ENCODE peak calls at places on chromosomes 16 and 17, in seven cellular contexts. Z is naive thymus-derived CD4-positive, alpha-beta T cell; G is mammary epithelial cell; P is tibial artery; O is A673; C is transverse colon; V is cardiac muscle cell. F is an unnamed sample. For H3K36me3 and H3K27me3, the result is how much of the 10 kb centered on the place peaks cover.

GRCh38 chr16:85812811-85813700 is 13.6 kb downstream of the COX4I1 start:
- DNase-seq in Z (no peak), G (no peak), P (no peak), O (no peak), C (no peak), V (no peak), F (peak)

GRCh38 chr17:35243459-35244204 is 760 bp downstream of the SLFN5 start:
- DNase-seq in Z (peak), G (peak), P (peak), O (peak), C (peak), V (peak), F (peak)

GRCh38 chr17:56890390-56890789 is 23.5 kb downstream of the TRIM25 start:
- DNase-seq in Z (no peak), G (no peak), P (no peak), O (no peak), C (no peak), V (no peak), F (no peak)

GRCh38 chr17:5248821-5249479 is 14.3 kb upstream of the SCIMP start:
- DNase-seq in Z (no peak), G (no peak), P (no peak), O (no peak), C (no peak), V (peak), F (no peak)

GRCh38 chr16:27174798-27175197 is 28.5 kb upstream of the KDM8 start:
- DNase-seq in Z (no peak), G (peak), P (no peak), O (no peak), C (no peak), V (peak), F (no peak)

GRCh38 chr16:22007509-22008214 is at the start of gene MOSMO:
- DNase-seq in Z (peak), G (peak), P (peak), O (peak), C (peak), V (peak), F (peak)

GRCh38 chr16:15874745-15875314 is 13.6 kb downstream of the CEP20 start:
- DNase-seq in Z (no peak), G (peak), P (peak), O (peak), C (peak), V (peak), F (no peak)

GRCh38 chr17:44115585-44116415 is 7.6 kb downstream of the HDAC5 start:
- DNase-seq in Z (no peak), G (no peak), P (no peak), O (peak), C (no peak), V (peak), F (no peak)

GRCh38 chr17:81959362-81960129 is 1.4 kb downstream of the NOTUM start:
- DNase-seq in Z (peak), G (peak), P (peak), O (peak), C (peak), V (peak), F (peak)

GRCh38 chr17:41645371-41646063 is 21.1 kb upstream of the KRT17 start:
- DNase-seq in Z (no peak), G (peak), P (no peak), O (no peak), C (no peak), V (peak), F (no peak)

GRCh38 chr17:19371259-19372003 is 6.9 kb upstream of the MAPK7 start:
- DNase-seq in Z (no peak), G (no peak), P (peak), O (no peak), C (no peak), V (no peak), F (no peak)

GRCh38 chr17:55327225-55328088 is 62.7 kb downstream of the HLF start:
- DNase-seq in Z (no peak), G (peak), P (no peak), O (no peak), C (peak), V (no peak), F (no peak)

GRCh38 chr17:17840751-17841591 is 4.2 kb upstream of the SREBF1 start:
- DNase-seq in Z (no peak), G (peak), P (peak), O (no peak), C (no peak), V (peak), F (no peak)

GRCh38 chr16:76577003-76577402 is 299.8 kb downstream of the CNTNAP4 start:
- DNase-seq in Z (no peak), G (no peak), P (no peak), O (no peak), C (no peak), V (no peak), F (no peak)

GRCh38 chr17:75914643-75915265 is 10.1 kb upstream of the MRPL38 start:
- DNase-seq in Z (no peak), G (no peak), P (no peak), O (no peak), C (no peak), V (no peak), F (no peak)

GRCh38 chr16:70700101-70701020 is 14.5 kb upstream of the MTSS2 start:
- DNase-seq in Z (no peak), G (peak), P (peak), O (no peak), C (no peak), V (no peak), F (no peak)

GRCh38 chr16:64098451-64098850 is 1023.4 kb downstream of the CDH11 start:
- DNase-seq in Z (no peak), G (no peak), P (no peak), O (no peak), C (no peak), V (no peak), F (no peak)

GRCh38 chr17:5584383-5584951 is at the start of gene NLRP1:
- DNase-seq in Z (peak), G (peak), P (peak), O (peak), C (peak), V (peak), F (peak)

GRCh38 chr17:301681-302299 is 50.8 kb downstream of the RPH3AL start:
- DNase-seq in Z (no peak), G (no peak), P (no peak), O (no peak), C (peak), V (peak), F (peak)

GRCh38 chr17:522912-523311 is 170.3 kb upstream of the RPH3AL start:
- DNase-seq in Z (no peak), G (no peak), P (no peak), O (no peak), C (no peak), V (no peak), F (no peak)

GRCh38 chr17:73952498-73953205 is 250.8 kb upstream of the RPL38 start:
- DNase-seq in Z (peak), G (no peak), P (no peak), O (peak), C (peak), V (peak), F (peak)

GRCh38 chr17:28783161-28783560 is 39.4 kb downstream of the TRAF4 start:
- DNase-seq in Z (no peak), G (no peak), P (no peak), O (no peak), C (no peak), V (no peak), F (no peak)

GRCh38 chr16:66399930-66400329 is 27.2 kb upstream of the BEAN1 start:
- DNase-seq in Z (no peak), G (no peak), P (no peak), O (peak), C (no peak), V (peak), F (no peak)

GRCh38 chr16:20938426-20938825 is 37.9 kb downstream of the LYRM1 start:
- DNase-seq in Z (no peak), G (peak), P (no peak), O (no peak), C (no peak), V (peak), F (no peak)

GRCh38 chr17:43890240-43890639 is 17.1 kb downstream of the MPP2 start:
- DNase-seq in Z (no peak), G (no peak), P (no peak), O (no peak), C (no peak), V (no peak), F (no peak)

GRCh38 chr17:50956750-50957523 is 90.8 kb upstream of the TOB1 start:
- DNase-seq in Z (peak), G (peak), P (peak), O (peak), C (peak), V (peak), F (peak)

GRCh38 chr17:41049110-41049509 is 2.0 kb upstream of the KRTAP2-1 start:
- DNase-seq in Z (no peak), G (peak), P (no peak), O (no peak), C (no peak), V (no peak), F (no peak)

GRCh38 chr16:53090591-53091507 is 36.1 kb downstream of the CHD9 start:
- DNase-seq in Z (no peak), G (peak), P (peak), O (peak), C (peak), V (peak), F (peak)

GRCh38 chr17:34865696-34866095 is 95.6 kb downstream of the CCT6B start:
- DNase-seq in Z (no peak), G (no peak), P (no peak), O (no peak), C (no peak), V (peak), F (no peak)

GRCh38 chr16:85612191-85612800 is 826 bp upstream of the GSE1 start:
- DNase-seq in Z (no peak), G (peak), P (peak), O (peak), C (peak), V (peak), F (peak)

GRCh38 chr16:31365131-31365865 is 10.3 kb downstream of the ITGAX start:
- DNase-seq in Z (no peak), G (no peak), P (no peak), O (no peak), C (no peak), V (no peak), F (no peak)

GRCh38 chr16:58459344-58460218 is 40.4 kb upstream of the NDRG4 start:
- DNase-seq in Z (no peak), G (peak), P (no peak), O (no peak), C (no peak), V (peak), F (no peak)

GRCh38 chr16:48330847-48331204 is 54.4 kb downstream of the SIAH1 start:
- DNase-seq in Z (no peak), G (no peak), P (no peak), O (no peak), C (no peak), V (no peak), F (no peak)

DNA sequence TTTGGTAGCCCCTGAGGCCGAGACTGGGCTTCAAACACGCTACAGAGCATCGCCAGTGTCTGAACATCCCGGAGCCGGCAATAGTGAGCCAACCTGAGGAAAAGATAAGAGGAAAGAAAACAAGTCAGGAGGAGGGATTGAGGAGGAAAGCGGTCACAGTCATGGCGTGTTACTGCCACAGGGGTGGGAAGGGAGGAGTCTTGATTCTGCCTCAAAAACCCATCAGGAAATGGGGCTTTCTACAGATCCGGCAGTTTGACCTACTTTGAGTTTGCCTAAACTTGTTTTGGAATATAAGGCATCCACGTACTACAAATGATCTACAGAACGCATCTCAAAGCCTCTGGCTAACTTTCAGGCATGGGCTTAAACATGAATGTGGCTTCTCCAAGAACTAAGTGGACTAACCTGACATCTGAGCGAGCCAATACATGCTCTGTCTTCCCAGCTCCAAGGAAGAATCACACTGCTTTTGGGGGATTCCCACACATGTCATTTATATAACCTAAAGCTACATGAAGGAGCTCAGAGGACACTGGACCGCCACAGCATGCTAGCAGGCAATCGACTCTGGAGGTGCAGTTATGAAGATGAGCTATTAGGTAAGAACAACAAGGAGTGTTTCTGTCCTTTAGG is 96.6 kb downstream of the WDR59 start:
- DNase-seq in Z (no peak), G (no peak), P (no peak), O (no peak), C (no peak), V (no peak), F (no peak)
- H3K36me3 ChIP-seq in Z (under half), G (under half), P (half or more), O (under half), C (half or more), V (half or more), F (half or more)

GRCh38 chr16:57388359-57389086 is 16.0 kb upstream of the CCL17 start:
- DNase-seq in Z (no peak), G (peak), P (no peak), O (no peak), C (no peak), V (no peak), F (no peak)
- H3K27me3 ChIP-seq in Z (under half), G (under half), P (under half), O (under half), C (under half), V (under half), F (under half)

DNA sequence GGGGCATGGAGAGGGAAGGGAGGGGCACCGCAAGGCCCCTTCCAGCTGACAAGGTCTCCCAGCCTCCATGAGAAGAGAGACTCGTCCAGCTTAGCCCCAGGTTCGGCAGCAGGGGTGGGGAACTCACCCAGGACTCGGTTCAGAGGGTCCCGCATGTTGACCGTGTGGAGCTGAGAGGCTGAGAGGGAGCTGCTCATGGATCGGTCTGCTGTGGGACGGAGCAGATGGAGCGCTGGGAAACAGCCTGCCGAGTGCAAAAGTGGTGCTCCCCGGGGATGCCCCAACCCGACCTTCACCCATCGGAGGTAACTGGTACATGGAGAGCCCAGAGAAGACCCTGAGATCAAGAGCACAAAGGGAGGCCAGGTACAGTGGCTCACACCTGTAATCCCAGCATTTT is 4.9 kb downstream of the CSF3 start:
- DNase-seq in Z (no peak), G (no peak), P (no peak), O (no peak), C (no peak), V (no peak), F (no peak)
- H3K36me3 ChIP-seq in Z (under half), G (under half), P (under half), O (under half), C (under half), V (under half), F (under half)

GRCh38 chr17:47847341-47848197 is 3.4 kb downstream of the SP6 start:
- DNase-seq in Z (no peak), G (no peak), P (no peak), O (no peak), C (no peak), V (no peak), F (no peak)

GRCh38 chr17:47850692-47851573 is at the start of gene SP6:
- DNase-seq in Z (peak), G (peak), P (no peak), O (no peak), C (peak), V (peak), F (peak)

GRCh38 chr17:47846741-47847340 is 4.1 kb downstream of the SP6 start:
- DNase-seq in Z (no peak), G (no peak), P (no peak), O (no peak), C (no peak), V (no peak), F (no peak)

GRCh38 chr17:47850373-47850691 is 631 bp downstream of the SP6 start:
- DNase-seq in Z (no peak), G (no peak), P (no peak), O (no peak), C (no peak), V (no peak), F (no peak)

GRCh38 chr17:47848198-47848513 is 2.8 kb downstream of the SP6 start:
- DNase-seq in Z (no peak), G (no peak), P (no peak), O (no peak), C (no peak), V (no peak), F (no peak)
- H3K27me3 ChIP-seq in Z (under half), G (under half), P (half or more), O (half or more), C (half or more), V (under half), F (half or more)

GRCh38 chr16:8912793-8913192 is 30.6 kb downstream of the LITAFD start:
- DNase-seq in Z (no peak), G (no peak), P (no peak), O (no peak), C (no peak), V (no peak), F (no peak)
- H3K36me3 ChIP-seq in Z (under half), G (under half), P (half or more), O (half or more), C (under half), V (half or more), F (half or more)

DNA sequence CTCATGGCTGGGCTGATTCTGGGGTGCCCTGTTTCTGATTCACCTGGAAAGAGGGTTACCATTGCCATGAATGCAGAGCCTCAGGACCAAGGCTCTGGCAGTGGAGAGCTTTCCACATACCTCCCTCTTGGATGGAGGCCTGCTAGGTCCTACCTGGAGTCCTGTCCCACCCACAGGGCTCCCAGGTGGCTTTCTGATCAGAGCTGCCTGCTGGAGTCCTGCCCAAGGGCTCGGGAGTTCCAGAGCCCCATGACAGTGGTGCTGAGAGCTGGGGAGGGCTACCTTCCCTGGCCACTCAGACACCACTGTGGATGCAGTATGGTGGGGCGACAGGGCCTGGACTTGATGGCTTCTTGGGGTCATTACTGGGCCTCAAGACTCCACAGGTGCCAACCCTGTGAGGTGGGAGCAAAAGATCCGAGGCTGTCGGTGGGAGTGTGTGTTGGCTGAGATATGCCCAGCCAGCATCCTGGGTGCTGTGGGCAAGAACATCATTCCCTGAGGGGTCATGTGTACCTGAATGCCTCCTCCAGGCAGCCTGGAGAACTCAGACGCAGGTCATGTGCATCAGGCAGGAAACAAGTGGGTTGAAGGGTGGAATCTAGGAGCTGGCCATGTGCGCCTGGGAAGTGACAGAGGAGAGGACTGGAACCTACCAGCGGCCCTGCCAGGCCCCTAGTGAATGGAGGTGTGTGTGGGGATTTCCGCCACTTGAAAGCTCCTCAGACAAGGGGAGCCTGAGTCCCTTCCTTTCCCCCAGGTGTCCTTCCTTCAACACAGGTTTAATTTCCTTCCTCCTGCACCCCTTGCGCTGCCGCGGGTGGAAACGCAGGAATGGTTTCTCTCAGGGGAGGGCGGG is 2.3 kb upstream of the WNT3 start:
- DNase-seq in Z (no peak), G (no peak), P (no peak), O (no peak), C (no peak), V (no peak), F (no peak)
- H3K27me3 ChIP-seq in Z (under half), G (under half), P (half or more), O (under half), C (half or more), V (half or more), F (half or more)

DNA sequence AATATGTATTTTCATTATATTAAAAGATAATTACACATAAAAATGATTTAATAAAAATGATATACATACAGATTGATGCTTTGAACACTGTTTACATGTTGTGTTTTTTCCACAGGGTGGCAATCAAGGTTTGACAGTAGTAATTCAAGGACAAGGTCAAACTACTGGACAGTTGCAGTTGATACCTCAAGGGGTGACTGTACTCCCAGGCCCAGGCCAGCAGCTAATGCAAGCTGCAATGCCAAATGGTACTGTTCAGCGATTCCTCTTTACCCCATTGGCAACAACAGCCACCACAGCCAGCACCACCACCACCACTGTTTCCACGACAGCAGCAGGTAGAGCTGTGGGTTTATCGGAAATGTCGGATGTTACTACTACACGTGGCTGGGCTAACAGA is 52.2 kb downstream of the C17orf58 start:
- DNase-seq in Z (no peak), G (no peak), P (no peak), O (no peak), C (no peak), V (no peak), F (no peak)
- H3K36me3 ChIP-seq in Z (under half), G (under half), P (half or more), O (half or more), C (half or more), V (half or more), F (half or more)

GRCh38 chr17:77491921-77492445 is 351.2 kb downstream of the SEC14L1 start:
- DNase-seq in Z (no peak), G (no peak), P (no peak), O (no peak), C (peak), V (no peak), F (peak)
- H3K27me3 ChIP-seq in Z (under half), G (under half), P (under half), O (under half), C (under half), V (under half), F (under half)

GRCh38 chr16:23497543-23497868 is 12.8 kb downstream of the GGA2 start:
- DNase-seq in Z (no peak), G (no peak), P (no peak), O (no peak), C (no peak), V (no peak), F (no peak)
- H3K36me3 ChIP-seq in Z (under half), G (under half), P (under half), O (under half), C (under half), V (under half), F (under half)